ENCODE peak calls at places on chromosomes 1 and 21, in four cellular contexts. X, R, V and T are unnamed samples.

GRCh38 chr1:165949335-165950130 is 122.1 kb downstream of the UCK2 start:
- DNase-seq in V (peak), R (no peak), X (no peak), T (peak)

GRCh38 chr1:112646225-112646624 is 26.6 kb downstream of the CAPZA1 start:
- DNase-seq in X (no peak), V (no peak), R (no peak), T (peak)

GRCh38 chr1:89952021-89952995 is 42.6 kb upstream of the ZNF326 start:
- DNase-seq in X (no peak), V (no peak), R (no peak), T (no peak)

GRCh38 chr21:41616063-41616591 is 108.2 kb upstream of the TMPRSS2 start:
- DNase-seq in V (no peak), X (no peak), R (no peak), T (peak)

GRCh38 chr1:35288761-35289160 is 20.3 kb downstream of the ZMYM4 start:
- DNase-seq in X (no peak), V (no peak), R (no peak), T (no peak)

GRCh38 chr1:91751281-91751680 is 134.7 kb downstream of the TGFBR3 start:
- DNase-seq in X (no peak), R (no peak), V (no peak), T (no peak)

GRCh38 chr1:58977595-58977994 is 193.7 kb upstream of the JUN start:
- DNase-seq in R (no peak), X (no peak), V (no peak), T (no peak)

GRCh38 chr1:200038987-200039848 is 11.7 kb downstream of the NR5A2 start:
- DNase-seq in X (no peak), V (peak), R (no peak), T (peak)

GRCh38 chr1:109094377-109094803 is 3.8 kb downstream of the TMEM167B start:
- DNase-seq in X (no peak), V (no peak), R (no peak), T (peak)

GRCh38 chr1:167991546-167991945 is 54.7 kb upstream of the MPC2 start:
- DNase-seq in V (no peak), R (no peak), X (no peak), T (peak)

GRCh38 chr1:204420039-204421004 is 8.7 kb upstream of the PPP1R15B start:
- DNase-seq in R (no peak), X (peak), V (peak), T (no peak)

GRCh38 chr1:94892604-94893280 is 34.2 kb downstream of the CNN3 start:
- DNase-seq in R (no peak), V (peak), X (no peak), T (no peak)

GRCh38 chr1:143694085-143694484 is 277.7 kb downstream of the FAM72C start:
- DNase-seq in R (no peak), X (no peak), V (no peak), T (no peak)

GRCh38 chr1:189149547-189150375 is 1327.9 kb downstream of the BRINP3 start:
- DNase-seq in X (no peak), R (no peak), V (peak), T (no peak)

GRCh38 chr1:174039069-174039468 is 16.9 kb upstream of the RC3H1 start:
- DNase-seq in R (no peak), V (no peak), X (no peak), T (no peak)

GRCh38 chr1:31934706-31935629 is 3.2 kb downstream of the PTP4A2 start:
- DNase-seq in R (no peak), V (peak), X (no peak), T (peak)

GRCh38 chr21:45128613-45129226 is 54.3 kb downstream of the ADARB1 start:
- DNase-seq in R (peak), V (peak), X (peak), T (peak)